ENCODE peak calls at places on chromosome 7, in nine cellular contexts. One of them, this sample, is unnamed.
A peak's percentile ranks its signal among the peaks of the same experiment; 100 is the strongest.

GRCh38 chr7:119046068-119046467 is 821.6 kb downstream of the ANKRD7 start:
- DNase-seq in WTC11: no peak
- DNase-seq in NB4: no peak
- DNase-seq in A549: no peak
- DNase-seq in H1: no peak
- DNase-seq in K562: no peak
- DNase-seq in HCT116: no peak
- DNase-seq in GM12878: no peak
- DNase-seq in endothelial cell of umbilical vein: no peak
- DNase-seq in this sample: no peak

GRCh38 chr7:126988022-126988421 is 264.7 kb downstream of the GRM8 start:
- DNase-seq in WTC11: no peak
- DNase-seq in NB4: no peak
- DNase-seq in A549: no peak
- DNase-seq in H1: no peak
- DNase-seq in K562: no peak
- DNase-seq in HCT116: no peak
- DNase-seq in GM12878: no peak
- DNase-seq in endothelial cell of umbilical vein: no peak
- DNase-seq in this sample: no peak

GRCh38 chr7:47714669-47715607 is 133.0 kb upstream of the TNS3 start:
- DNase-seq in WTC11: no peak
- DNase-seq in NB4: peak; percentile 27
- DNase-seq in A549: no peak
- DNase-seq in H1: no peak
- DNase-seq in K562: no peak
- DNase-seq in HCT116: no peak
- DNase-seq in GM12878: peak; percentile 27
- DNase-seq in endothelial cell of umbilical vein: no peak
- DNase-seq in this sample: no peak

GRCh38 chr7:94178247-94178646 is 174.1 kb upstream of the BET1 start:
- DNase-seq in WTC11: no peak
- DNase-seq in NB4: no peak
- DNase-seq in A549: no peak
- DNase-seq in H1: no peak
- DNase-seq in K562: no peak
- DNase-seq in HCT116: no peak
- DNase-seq in GM12878: peak; percentile 75
- DNase-seq in endothelial cell of umbilical vein: no peak
- DNase-seq in this sample: no peak

GRCh38 chr7:148607151-148607661 is 16.6 kb downstream of the C7orf33 start:
- DNase-seq in WTC11: no peak
- DNase-seq in NB4: no peak
- DNase-seq in A549: no peak
- DNase-seq in H1: no peak
- DNase-seq in K562: no peak
- DNase-seq in HCT116: no peak
- DNase-seq in GM12878: no peak
- DNase-seq in endothelial cell of umbilical vein: no peak
- DNase-seq in this sample: peak; percentile 70

GRCh38 chr7:112346381-112347060 is 103.7 kb upstream of the IFRD1 start:
- DNase-seq in WTC11: no peak
- DNase-seq in NB4: no peak
- DNase-seq in A549: no peak
- DNase-seq in H1: no peak
- DNase-seq in K562: no peak
- DNase-seq in HCT116: no peak
- DNase-seq in GM12878: no peak
- DNase-seq in endothelial cell of umbilical vein: no peak
- DNase-seq in this sample: no peak

GRCh38 chr7:129947701-129948100 is 5.1 kb downstream of the UBE2H start:
- DNase-seq in WTC11: no peak
- DNase-seq in NB4: no peak
- DNase-seq in A549: no peak
- DNase-seq in H1: no peak
- DNase-seq in K562: no peak
- DNase-seq in HCT116: no peak
- DNase-seq in GM12878: no peak
- DNase-seq in endothelial cell of umbilical vein: no peak
- DNase-seq in this sample: no peak

GRCh38 chr7:134770676-134771075 is 8.8 kb upstream of the CALD1 start:
- DNase-seq in WTC11: no peak
- DNase-seq in NB4: peak; percentile 38
- DNase-seq in A549: no peak
- DNase-seq in H1: no peak
- DNase-seq in K562: peak; percentile 16
- DNase-seq in HCT116: no peak
- DNase-seq in GM12878: no peak
- DNase-seq in endothelial cell of umbilical vein: no peak
- DNase-seq in this sample: no peak

GRCh38 chr7:68166525-68166924 is 1169.9 kb downstream of the TYW1 start:
- DNase-seq in WTC11: no peak
- DNase-seq in NB4: no peak
- DNase-seq in A549: no peak
- DNase-seq in H1: no peak
- DNase-seq in K562: no peak
- DNase-seq in HCT116: no peak
- DNase-seq in GM12878: no peak
- DNase-seq in endothelial cell of umbilical vein: no peak
- DNase-seq in this sample: peak; percentile 87
- TF ChIP-seq MAX in WTC11: no peak
- TF ChIP-seq MAX in NB4: no peak
- TF ChIP-seq MAX in A549: no peak
- TF ChIP-seq MAX in H1: no peak
- TF ChIP-seq MAX in K562: no peak
- TF ChIP-seq MAX in HCT116: no peak
- TF ChIP-seq MAX in GM12878: no peak
- TF ChIP-seq MAX in endothelial cell of umbilical vein: no peak
- TF ChIP-seq MAX in this sample: no peak

GRCh38 chr7:45400680-45401079 is 173.5 kb upstream of the ADCY1 start:
- DNase-seq in WTC11: no peak
- DNase-seq in NB4: no peak
- DNase-seq in A549: no peak
- DNase-seq in H1: no peak
- DNase-seq in K562: no peak
- DNase-seq in HCT116: no peak
- DNase-seq in GM12878: no peak
- DNase-seq in endothelial cell of umbilical vein: no peak
- DNase-seq in this sample: no peak

GRCh38 chr7:45401851-45402250 is 172.3 kb upstream of the ADCY1 start:
- DNase-seq in WTC11: no peak
- DNase-seq in NB4: no peak
- DNase-seq in A549: no peak
- DNase-seq in H1: no peak
- DNase-seq in K562: no peak
- DNase-seq in HCT116: no peak
- DNase-seq in GM12878: no peak
- DNase-seq in endothelial cell of umbilical vein: no peak
- DNase-seq in this sample: no peak

GRCh38 chr7:45401155-45401554 is 173.0 kb upstream of the ADCY1 start:
- DNase-seq in WTC11: no peak
- DNase-seq in NB4: peak; percentile 33
- DNase-seq in A549: no peak
- DNase-seq in H1: no peak
- DNase-seq in K562: no peak
- DNase-seq in HCT116: no peak
- DNase-seq in GM12878: no peak
- DNase-seq in endothelial cell of umbilical vein: no peak
- DNase-seq in this sample: no peak

GRCh38 chr7:45404622-45405021 is 169.5 kb upstream of the ADCY1 start:
- DNase-seq in WTC11: no peak
- DNase-seq in NB4: peak; percentile 84
- DNase-seq in A549: no peak
- DNase-seq in H1: no peak
- DNase-seq in K562: no peak
- DNase-seq in HCT116: no peak
- DNase-seq in GM12878: no peak
- DNase-seq in endothelial cell of umbilical vein: no peak
- DNase-seq in this sample: no peak

DNA sequence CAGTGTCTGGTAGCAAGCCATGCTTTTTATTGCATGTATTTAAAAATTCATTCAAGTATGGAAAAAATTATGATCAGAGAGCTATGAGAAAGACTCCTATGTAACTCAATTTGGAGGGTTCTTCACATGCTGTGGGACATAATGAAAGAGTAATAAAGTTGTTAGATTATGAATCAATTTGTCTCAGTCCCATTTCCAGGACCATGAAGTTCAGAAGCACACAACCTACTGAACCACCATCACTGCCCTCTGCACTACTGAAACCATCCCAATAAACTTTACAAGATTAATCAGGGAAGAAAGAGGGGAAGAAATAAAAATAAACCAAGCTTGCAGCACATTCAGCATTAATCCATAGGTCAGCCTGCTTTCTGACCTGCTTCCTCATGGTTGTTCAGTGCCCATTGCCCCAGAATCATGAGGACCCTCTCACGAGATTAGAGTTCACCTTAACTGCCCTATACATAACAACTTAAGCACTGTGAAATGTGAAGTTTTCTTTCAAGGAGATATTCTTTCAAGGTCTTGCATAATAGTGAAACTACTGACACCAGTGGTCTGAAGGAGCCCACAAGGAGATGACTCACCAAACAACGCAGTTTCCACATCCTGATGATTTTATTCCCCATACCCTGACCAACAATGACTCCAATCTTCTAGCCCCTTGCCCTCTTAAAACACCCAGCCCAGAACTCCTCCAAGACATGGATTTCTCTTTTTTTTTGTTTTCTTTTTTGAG is 171.5 kb upstream of the ADCY1 start:
- DNase-seq in WTC11: no peak
- DNase-seq in NB4: peak; percentile 99
- DNase-seq in A549: no peak
- DNase-seq in H1: no peak
- DNase-seq in K562: no peak
- DNase-seq in HCT116: no peak
- DNase-seq in GM12878: peak; percentile 3
- DNase-seq in endothelial cell of umbilical vein: no peak
- DNase-seq in this sample: no peak
- TF ChIP-seq MAX in WTC11: no peak
- TF ChIP-seq MAX in NB4: peak; percentile 35
- TF ChIP-seq MAX in A549: no peak
- TF ChIP-seq MAX in H1: no peak
- TF ChIP-seq MAX in K562: no peak
- TF ChIP-seq MAX in HCT116: no peak
- TF ChIP-seq MAX in GM12878: no peak
- TF ChIP-seq MAX in endothelial cell of umbilical vein: no peak
- TF ChIP-seq MAX in this sample: no peak

GRCh38 chr7:30245913-30246312 is 38.5 kb upstream of the ZNRF2 start:
- DNase-seq in WTC11: no peak
- DNase-seq in NB4: no peak
- DNase-seq in A549: no peak
- DNase-seq in H1: no peak
- DNase-seq in K562: no peak
- DNase-seq in HCT116: no peak
- DNase-seq in GM12878: no peak
- DNase-seq in endothelial cell of umbilical vein: no peak
- DNase-seq in this sample: no peak

GRCh38 chr7:30244340-30244739 is 40.1 kb upstream of the ZNRF2 start:
- DNase-seq in WTC11: no peak
- DNase-seq in NB4: no peak
- DNase-seq in A549: no peak
- DNase-seq in H1: no peak
- DNase-seq in K562: no peak
- DNase-seq in HCT116: no peak
- DNase-seq in GM12878: no peak
- DNase-seq in endothelial cell of umbilical vein: no peak
- DNase-seq in this sample: no peak

GRCh38 chr7:30247546-30248386 is 36.6 kb upstream of the ZNRF2 start:
- DNase-seq in WTC11: no peak
- DNase-seq in NB4: no peak
- DNase-seq in A549: no peak
- DNase-seq in H1: no peak
- DNase-seq in K562: no peak
- DNase-seq in HCT116: no peak
- DNase-seq in GM12878: no peak
- DNase-seq in endothelial cell of umbilical vein: no peak
- DNase-seq in this sample: no peak

GRCh38 chr7:30249316-30249715 is 35.1 kb upstream of the ZNRF2 start:
- DNase-seq in WTC11: no peak
- DNase-seq in NB4: no peak
- DNase-seq in A549: no peak
- DNase-seq in H1: no peak
- DNase-seq in K562: no peak
- DNase-seq in HCT116: no peak
- DNase-seq in GM12878: no peak
- DNase-seq in endothelial cell of umbilical vein: no peak
- DNase-seq in this sample: no peak

DNA sequence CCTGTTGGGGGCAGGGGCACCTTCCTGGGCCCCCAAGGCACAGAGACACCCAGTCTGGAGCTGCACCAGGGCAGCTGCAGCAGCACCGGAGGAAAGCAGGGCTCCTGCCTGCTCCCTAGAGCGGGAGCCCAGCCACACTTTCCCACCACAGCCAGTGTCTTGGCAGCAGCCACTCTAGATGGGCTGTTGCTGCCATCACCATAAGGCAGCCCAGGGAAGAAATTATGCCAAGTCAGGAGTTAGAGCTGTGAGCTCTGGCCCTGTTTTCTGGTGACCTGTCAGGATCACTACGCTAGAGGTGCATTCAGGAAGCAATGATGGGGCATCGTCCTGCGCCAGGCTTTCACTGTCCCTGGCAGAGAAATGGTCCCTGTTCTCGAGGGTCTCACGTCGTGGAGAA is 38.0 kb upstream of the ZNRF2 start:
- DNase-seq in WTC11: no peak
- DNase-seq in NB4: no peak
- DNase-seq in A549: no peak
- DNase-seq in H1: no peak
- DNase-seq in K562: no peak
- DNase-seq in HCT116: no peak
- DNase-seq in GM12878: no peak
- DNase-seq in endothelial cell of umbilical vein: no peak
- DNase-seq in this sample: no peak
- TF ChIP-seq MAX in WTC11: no peak
- TF ChIP-seq MAX in NB4: no peak
- TF ChIP-seq MAX in A549: no peak
- TF ChIP-seq MAX in H1: no peak
- TF ChIP-seq MAX in K562: no peak
- TF ChIP-seq MAX in HCT116: no peak
- TF ChIP-seq MAX in GM12878: no peak
- TF ChIP-seq MAX in endothelial cell of umbilical vein: no peak
- TF ChIP-seq MAX in this sample: no peak

DNA sequence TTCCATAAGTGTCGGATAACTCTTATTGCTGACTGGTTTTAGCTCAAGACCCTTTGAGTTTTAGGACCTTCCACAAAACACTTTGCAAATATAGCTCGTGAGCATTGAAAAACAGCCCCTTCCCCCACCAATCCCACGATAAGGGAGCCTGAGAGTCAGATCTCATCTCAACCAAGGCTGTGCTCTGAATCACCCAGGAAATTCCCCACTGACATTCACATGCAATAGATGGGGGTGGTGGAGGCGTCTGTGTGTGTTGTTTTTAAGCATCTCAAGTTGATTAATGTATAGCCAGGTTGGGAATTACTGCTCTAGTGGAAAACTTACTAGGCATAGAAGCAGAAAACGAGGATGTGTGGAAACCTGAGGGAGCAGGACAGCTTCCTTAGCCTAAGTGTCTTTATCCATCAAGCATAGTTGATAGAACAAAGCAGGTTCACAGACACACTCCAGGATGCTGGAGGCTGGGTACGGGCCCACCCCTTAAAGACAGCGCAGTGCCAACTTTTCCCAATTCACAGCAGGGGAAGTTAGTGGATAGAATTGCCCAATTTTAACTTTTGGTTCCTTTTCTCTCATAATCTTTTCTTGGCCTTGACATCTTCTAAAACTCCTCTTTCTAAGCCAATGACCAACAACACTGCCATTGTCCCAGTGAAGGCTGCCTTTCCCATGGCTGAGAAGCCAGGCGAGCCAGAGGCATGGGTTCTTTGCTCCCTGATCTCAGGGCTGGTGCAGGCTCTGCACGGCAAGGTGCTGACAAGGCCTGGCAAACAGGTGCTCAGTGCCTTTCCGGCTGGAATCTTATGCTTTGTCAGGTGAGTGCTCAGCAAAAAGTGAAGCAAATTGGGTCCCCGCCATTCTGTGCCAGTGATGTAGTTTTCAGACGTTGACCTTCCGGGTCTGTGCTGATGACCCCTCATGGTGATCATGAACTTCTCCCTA is 98.5 kb upstream of the INSIG1 start:
- DNase-seq in WTC11: no peak
- DNase-seq in NB4: no peak
- DNase-seq in A549: peak; percentile 50
- DNase-seq in H1: no peak
- DNase-seq in K562: no peak
- DNase-seq in HCT116: no peak
- DNase-seq in GM12878: no peak
- DNase-seq in endothelial cell of umbilical vein: no peak
- DNase-seq in this sample: no peak
- TF ChIP-seq MAX in WTC11: no peak
- TF ChIP-seq MAX in NB4: no peak
- TF ChIP-seq MAX in A549: no peak
- TF ChIP-seq MAX in H1: no peak
- TF ChIP-seq MAX in K562: no peak
- TF ChIP-seq MAX in HCT116: no peak
- TF ChIP-seq MAX in GM12878: no peak
- TF ChIP-seq MAX in endothelial cell of umbilical vein: no peak
- TF ChIP-seq MAX in this sample: no peak